ENCODE peak calls at places on chromosome 7, in four cellular contexts. J is H1, W is neuronal stem cell, M is trophoblast cell. B is an unnamed sample.

GRCh38 chr7:132343196-132343595 is 233.1 kb downstream of the PLXNA4 start:
- DNase-seq in J (no peak), W (no peak), M (no peak), B (no peak)

GRCh38 chr7:141956084-141956483 is 9.3 kb upstream of the CLEC5A start:
- DNase-seq in J (no peak), W (no peak), M (no peak), B (no peak)

GRCh38 chr7:67371429-67372305 is 375.0 kb downstream of the TYW1 start:
- DNase-seq in J (peak; percentile 61), W (peak; percentile 82), M (peak; percentile 50), B (peak; percentile 68)

GRCh38 chr7:102988631-102989030 is 75.8 kb downstream of the LRRC17 start:
- DNase-seq in J (no peak), W (no peak), M (no peak), B (no peak)

GRCh38 chr7:132475669-132476116 is 100.6 kb downstream of the PLXNA4 start:
- DNase-seq in J (no peak), W (peak; percentile 30), M (no peak), B (no peak)

GRCh38 chr7:412313-412710 is 107.3 kb downstream of the PDGFA start:
- DNase-seq in J (no peak), W (no peak), M (no peak), B (no peak)

GRCh38 chr7:19851504-19851903 is 78.1 kb upstream of the TMEM196 start:
- DNase-seq in J (no peak), W (no peak), M (no peak), B (no peak)

GRCh38 chr7:140200102-140200989 is 23.6 kb upstream of the KDM7A start:
- DNase-seq in J (no peak), W (no peak), M (peak; percentile 59), B (peak; percentile 18)

GRCh38 chr7:26005683-26006410 is 146.2 kb upstream of the NFE2L3 start:
- DNase-seq in J (no peak), W (no peak), M (peak; percentile 58), B (no peak)

GRCh38 chr7:40015790-40016296 is 65.8 kb downstream of the CDK13 start:
- DNase-seq in J (no peak), W (no peak), M (no peak), B (no peak)

GRCh38 chr7:44466300-44467216 is 23.9 kb downstream of the NUDCD3 start:
- DNase-seq in J (no peak), W (no peak), M (no peak), B (peak; percentile 25)

GRCh38 chr7:73435471-73436009 is 2.0 kb downstream of the FZD9 start:
- DNase-seq in J (no peak), W (no peak), M (no peak), B (no peak)

GRCh38 chr7:100022621-100023020 is 7.2 kb downstream of the ZKSCAN1 start:
- DNase-seq in J (no peak), W (no peak), M (peak; percentile 70), B (no peak)

GRCh38 chr7:44081266-44081748 is 1.0 kb downstream of the POLM start:
- DNase-seq in J (no peak), W (no peak), M (no peak), B (no peak)

GRCh38 chr7:5426226-5426475 is 2.5 kb upstream of the TNRC18 start:
- DNase-seq in J (no peak), W (no peak), M (no peak), B (peak; percentile 75)

GRCh38 chr7:17031903-17032551 is 150.2 kb upstream of the AGR3 start:
- DNase-seq in J (no peak), W (no peak), M (no peak), B (no peak)

GRCh38 chr7:94003446-94004023 is 620 bp downstream of the BET1 start:
- DNase-seq in J (no peak), W (no peak), M (peak; percentile 37), B (peak; percentile 63)

GRCh38 chr7:81676813-81677212 is 93.0 kb downstream of the HGF start:
- DNase-seq in J (no peak), W (no peak), M (no peak), B (peak; percentile 36)

GRCh38 chr7:94043299-94043698 is 39.1 kb upstream of the BET1 start:
- DNase-seq in J (no peak), W (no peak), M (no peak), B (peak; percentile 45)

GRCh38 chr7:106844286-106844997 is 20.6 kb upstream of the PIK3CG start:
- DNase-seq in J (no peak), W (no peak), M (no peak), B (no peak)

GRCh38 chr7:69633122-69633892 is 35.0 kb downstream of the AUTS2 start:
- DNase-seq in J (no peak), W (no peak), M (no peak), B (no peak)

GRCh38 chr7:22429386-22429785 is 70.6 kb downstream of the STEAP1B start:
- DNase-seq in J (no peak), W (no peak), M (no peak), B (no peak)

GRCh38 chr7:96216373-96216772 is 105.5 kb downstream of the SLC25A13 start:
- DNase-seq in J (no peak), W (no peak), M (no peak), B (no peak)

GRCh38 chr7:33981221-33981620 is 75.9 kb downstream of the BMPER start:
- DNase-seq in J (no peak), W (no peak), M (no peak), B (peak; percentile 45)

GRCh38 chr7:132080967-132081668 is 495.2 kb downstream of the PLXNA4 start:
- DNase-seq in J (no peak), W (no peak), M (no peak), B (no peak)

GRCh38 chr7:156650042-156650441 is 9.5 kb downstream of the RNF32 start:
- DNase-seq in J (no peak), W (no peak), M (no peak), B (peak; percentile 16)

GRCh38 chr7:41882271-41882670 is 179.4 kb upstream of the INHBA start:
- DNase-seq in J (no peak), W (no peak), M (no peak), B (no peak)

GRCh38 chr7:30238721-30239441 is 45.5 kb upstream of the ZNRF2 start:
- DNase-seq in J (no peak), W (no peak), M (no peak), B (peak; percentile 6)

GRCh38 chr7:78702770-78703169 is 750.7 kb downstream of the MAGI2 start:
- DNase-seq in J (no peak), W (no peak), M (no peak), B (peak; percentile 78)

GRCh38 chr7:44767912-44768662 is 19.4 kb downstream of the ZMIZ2 start:
- DNase-seq in J (no peak), W (no peak), M (no peak), B (peak; percentile 55)

GRCh38 chr7:30789334-30789711 is 18.1 kb downstream of the MINDY4 start:
- DNase-seq in J (no peak), W (no peak), M (no peak), B (peak; percentile 93)

GRCh38 chr7:12357508-12357907 is 46.2 kb downstream of the VWDE start:
- DNase-seq in J (no peak), W (no peak), M (no peak), B (no peak)

GRCh38 chr7:43872401-43873165 is 3.3 kb upstream of the MRPS24 start:
- DNase-seq in J (no peak), W (no peak), M (no peak), B (peak; percentile 90)

GRCh38 chr7:41573017-41573416 is 129.9 kb downstream of the INHBA start:
- DNase-seq in J (no peak), W (no peak), M (no peak), B (peak; percentile 74)

GRCh38 chr7:98831641-98832221 is 38.1 kb downstream of the TMEM130 start:
- DNase-seq in J (no peak), W (no peak), M (no peak), B (peak; percentile 7)

GRCh38 chr7:24392774-24393173 is 108.8 kb downstream of the NPY start:
- DNase-seq in J (no peak), W (no peak), M (no peak), B (no peak)

GRCh38 chr7:24390376-24391157 is 106.6 kb downstream of the NPY start:
- DNase-seq in J (no peak), W (no peak), M (no peak), B (no peak)

GRCh38 chr7:24395512-24395911 is 111.5 kb downstream of the NPY start:
- DNase-seq in J (no peak), W (no peak), M (no peak), B (no peak)
- H2BK12ac ChIP-seq in J (peak overlapping the region; percentile 86), W (no peak overlapping the region), M (no peak overlapping the region), B (no peak overlapping the region)

GRCh38 chr7:143492043-143492471 is 14.4 kb downstream of the TAS2R41 start:
- DNase-seq in J (no peak), W (no peak), M (peak; percentile 77), B (peak; percentile 92)

GRCh38 chr7:143493755-143494154 is 16.1 kb downstream of the TAS2R41 start:
- DNase-seq in J (no peak), W (no peak), M (no peak), B (no peak)

GRCh38 chr7:143494622-143495021 is 16.9 kb downstream of the TAS2R41 start:
- DNase-seq in J (no peak), W (no peak), M (no peak), B (no peak)

GRCh38 chr7:143490719-143491306 is 13.1 kb downstream of the TAS2R41 start:
- DNase-seq in J (no peak), W (no peak), M (peak; percentile 70), B (peak; percentile 44)

DNA sequence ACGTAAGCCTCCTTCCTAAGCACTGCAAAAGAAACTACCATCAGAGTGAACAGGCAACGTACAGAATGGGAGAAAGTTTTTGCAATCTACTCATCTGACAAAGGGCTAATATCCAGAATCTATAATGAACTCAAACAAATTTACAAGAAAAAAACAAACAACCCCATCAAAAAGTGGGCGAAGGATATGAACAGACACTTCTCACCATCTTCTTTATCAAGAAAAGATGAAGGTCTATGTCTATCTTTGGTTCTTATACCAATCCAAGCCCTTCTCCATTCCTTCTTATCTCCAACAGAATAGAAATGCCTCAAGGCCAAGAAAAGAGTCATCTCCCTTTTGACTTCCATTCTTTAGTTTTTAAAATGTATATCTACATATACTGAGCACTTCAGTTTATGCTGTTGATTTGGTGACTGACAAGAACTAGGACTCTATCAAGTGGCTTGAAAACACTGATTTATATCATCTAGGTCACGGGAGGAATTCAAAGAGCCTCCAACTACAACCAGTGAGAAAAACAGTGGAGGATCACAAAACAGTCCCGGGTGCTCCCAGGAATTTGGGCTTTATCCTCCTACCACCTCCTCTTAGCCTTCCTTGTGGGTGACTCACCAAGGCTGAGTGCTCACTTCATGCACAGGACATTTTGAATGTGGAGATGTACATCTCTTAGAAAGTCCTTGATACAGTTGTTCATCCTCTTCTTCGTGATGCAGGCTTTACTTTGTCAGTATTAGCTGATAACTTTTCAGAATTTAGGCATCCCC is 15.3 kb downstream of the TAS2R41 start:
- DNase-seq in J (no peak), W (no peak), M (peak; percentile 59), B (peak; percentile 37)
- H2BK5ac ChIP-seq in J (no peak overlapping the region), W (no peak overlapping the region), M (peak overlapping the region; percentile 74), B (no peak overlapping the region)

DNA sequence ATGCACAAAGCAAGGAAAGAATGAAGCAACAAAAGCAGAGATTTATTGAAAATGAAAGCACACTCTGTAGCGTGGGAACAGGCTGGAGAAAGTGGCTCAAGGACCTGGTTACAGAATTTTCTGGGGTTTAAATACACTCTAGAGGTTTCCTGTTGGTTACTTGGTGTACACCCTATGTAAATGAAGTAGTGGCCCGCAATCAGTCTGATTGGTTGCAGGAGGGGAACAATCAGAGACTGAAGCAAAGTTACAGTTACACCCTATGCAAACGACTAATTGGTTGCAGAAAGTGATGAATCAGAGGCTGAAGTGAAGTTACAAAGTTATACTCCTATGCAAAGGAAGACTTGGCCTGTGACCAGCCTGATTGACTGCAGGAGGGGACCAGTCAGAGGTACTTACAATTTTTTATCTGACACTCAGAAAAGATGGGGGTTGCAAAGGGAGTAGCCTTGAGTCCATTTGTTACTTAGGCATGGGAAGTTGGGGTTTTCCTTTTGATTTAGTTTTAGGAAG is 3.6 kb upstream of the MTPN start:
- DNase-seq in J (no peak), W (no peak), M (no peak), B (peak; percentile 75)
- H3K4me3 ChIP-seq in J (no peak overlapping the region), W (no peak overlapping the region), M (no peak overlapping the region), B (no peak overlapping the region)

GRCh38 chr7:112347088-112347487 is 103.2 kb upstream of the IFRD1 start:
- DNase-seq in J (no peak), W (no peak), M (no peak), B (no peak)
- H2BK12ac ChIP-seq in J (no peak overlapping the region), W (no peak overlapping the region), M (no peak overlapping the region), B (no peak overlapping the region)